ENCODE peak calls at places on chromosomes 12 and 14, in nine cellular contexts. H is stimulated activated CD8-positive, alpha-beta memory T cell treated with anti-CD3 and anti-CD28 coated beads, Interleukin-15, amount 100 ng/mL, for 24 hours; E is NCI-H460; P is GM03348; F is immature natural killer cell; L is NB4; W is mammary epithelial cell; C is neural crest cell; Z is HEK293T. R is an unnamed sample.

GRCh38 chr12:70243510-70244331 is 488 bp downstream of the CNOT2 start:
- DNase-seq in Z (peak; percentile 68), E (peak; percentile 42), W (peak; percentile 58), C (peak; percentile 56), F (peak; percentile 85), P (peak; percentile 92), L (peak; percentile 86), H (peak; percentile 25), R (peak; percentile 86)

GRCh38 chr12:118144499-118144898 is 8.6 kb downstream of the PEBP1 start:
- DNase-seq in Z (no peak), C (no peak), P (no peak), H (no peak), E (no peak), F (no peak), W (no peak), L (no peak), R (no peak)

GRCh38 chr14:74081491-74081890 is 2.8 kb downstream of the ALDH6A1 start:
- DNase-seq in E (no peak), F (no peak), L (no peak), Z (no peak), P (no peak), W (no peak), H (no peak), C (no peak), R (no peak)

GRCh38 chr14:75238728-75239455 is 39.7 kb upstream of the FOS start:
- DNase-seq in F (no peak), C (no peak), P (no peak), H (no peak), W (no peak), Z (no peak), E (no peak), L (no peak), R (no peak)

GRCh38 chr12:26007563-26007962 is 49.1 kb downstream of the RASSF8 start:
- DNase-seq in C (no peak), E (no peak), P (no peak), L (no peak), H (no peak), F (no peak), Z (no peak), W (no peak), R (no peak)

GRCh38 chr14:102317564-102318248 is 1.8 kb upstream of the ZNF839 start:
- DNase-seq in L (peak; percentile 81), P (no peak), C (no peak), F (no peak), W (peak; percentile 41), Z (no peak), E (peak; percentile 64), H (no peak), R (no peak)

GRCh38 chr12:30013051-30013450 is 229.3 kb upstream of the TMTC1 start:
- DNase-seq in P (no peak), Z (peak; percentile 15), F (no peak), H (no peak), L (no peak), W (no peak), E (no peak), C (no peak), R (no peak)

GRCh38 chr12:11186837-11187236 is at the start of gene TAS2R42:
- DNase-seq in L (no peak), W (no peak), Z (no peak), P (no peak), H (no peak), C (no peak), F (no peak), E (no peak), R (no peak)

GRCh38 chr12:130932061-130932650 is 21.6 kb upstream of the ADGRD1 start:
- DNase-seq in C (no peak), Z (no peak), F (no peak), H (no peak), L (no peak), W (no peak), E (no peak), P (peak; percentile 64), R (peak; percentile 59)

GRCh38 chr12:1731019-1731687 is 40.3 kb downstream of the ADIPOR2 start:
- DNase-seq in W (no peak), L (no peak), F (no peak), H (no peak), E (no peak), Z (no peak), C (no peak), P (no peak), R (no peak)

GRCh38 chr14:104110491-104111209 is 25.1 kb downstream of the ASPG start:
- DNase-seq in P (no peak), E (no peak), W (no peak), F (no peak), C (no peak), H (no peak), Z (no peak), L (no peak), R (no peak)

GRCh38 chr12:109154485-109155438 is 38.4 kb downstream of the ACACB start:
- DNase-seq in H (peak; percentile 64), L (peak; percentile 92), E (peak; percentile 69), F (peak; percentile 64), W (peak; percentile 76), C (peak; percentile 70), P (peak; percentile 99), Z (peak; percentile 97), R (peak; percentile 99)

GRCh38 chr14:28161040-28161439 is 605.5 kb upstream of the FOXG1 start:
- DNase-seq in H (no peak), Z (no peak), E (no peak), F (no peak), P (no peak), W (no peak), L (no peak), C (no peak), R (no peak)

GRCh38 chr12:89650239-89650638 is 58.4 kb downstream of the ATP2B1 start:
- DNase-seq in F (no peak), C (no peak), W (no peak), L (no peak), H (no peak), E (no peak), Z (no peak), P (no peak), R (no peak)

GRCh38 chr12:42090899-42091298 is 53.8 kb downstream of the GXYLT1 start:
- DNase-seq in L (no peak), F (no peak), P (peak; percentile 65), E (no peak), Z (no peak), W (peak; percentile 12), H (no peak), C (no peak), R (peak; percentile 28)

GRCh38 chr14:104144911-104145825 is 6.8 kb downstream of the KIF26A start:
- DNase-seq in P (no peak), E (no peak), C (no peak), F (no peak), H (no peak), Z (no peak), W (no peak), L (no peak), R (no peak)

GRCh38 chr12:64142382-64142781 is 79.7 kb downstream of the KICS2 start:
- DNase-seq in H (no peak), L (no peak), F (no peak), W (no peak), E (no peak), C (no peak), P (no peak), Z (no peak), R (no peak)

GRCh38 chr12:104064842-104065441 is 611 bp downstream of the HCFC2 start:
- DNase-seq in E (no peak), W (peak; percentile 21), C (no peak), Z (peak; percentile 15), L (peak; percentile 47), P (peak; percentile 48), F (no peak), H (no peak), R (peak; percentile 37)

GRCh38 chr12:22100952-22101748 is 55.1 kb downstream of the CMAS start:
- DNase-seq in E (peak; percentile 21), P (peak; percentile 40), L (peak; percentile 89), C (peak; percentile 28), F (peak; percentile 38), Z (no peak), H (no peak), W (peak; percentile 73), R (peak; percentile 34)

GRCh38 chr12:79366374-79366773 is 324.4 kb downstream of the PAWR start:
- DNase-seq in C (no peak), Z (peak; percentile 16), W (no peak), E (no peak), P (no peak), F (no peak), L (no peak), H (no peak), R (no peak)

GRCh38 chr12:110004598-110004997 is 5.4 kb downstream of the ANKRD13A start:
- DNase-seq in C (no peak), P (no peak), W (no peak), H (no peak), L (no peak), Z (no peak), F (no peak), E (no peak), R (no peak)

GRCh38 chr12:107402041-107403022 is 283.3 kb upstream of the PWP1 start:
- DNase-seq in H (peak; percentile 16), E (peak; percentile 56), P (peak; percentile 63), F (peak; percentile 50), Z (peak; percentile 62), W (peak; percentile 75), L (peak; percentile 71), C (peak; percentile 42), R (peak; percentile 57)

GRCh38 chr12:96409734-96410133 is 9.5 kb upstream of the CDK17 start:
- DNase-seq in C (no peak), H (no peak), Z (no peak), W (no peak), E (no peak), P (no peak), F (no peak), L (no peak), R (no peak)

GRCh38 chr12:1912580-1913376 is 5.7 kb downstream of the CACNA2D4 start:
- DNase-seq in Z (peak; percentile 2), L (no peak), F (no peak), W (no peak), P (peak; percentile 30), E (no peak), C (no peak), H (no peak), R (peak; percentile 73)

GRCh38 chr14:67704484-67705089 is 2.9 kb downstream of the RDH12 start:
- DNase-seq in W (peak; percentile 54), F (peak; percentile 49), H (no peak), C (peak; percentile 30), L (peak; percentile 77), E (peak; percentile 63), P (peak; percentile 67), Z (peak; percentile 62), R (peak; percentile 73)

GRCh38 chr14:60163741-60164140 is 1.5 kb downstream of the DHRS7 start:
- DNase-seq in P (no peak), Z (no peak), E (no peak), F (no peak), C (no peak), L (peak; percentile 20), W (no peak), H (no peak), R (no peak)

GRCh38 chr12:11746024-11746771 is 96.7 kb downstream of the ETV6 start:
- DNase-seq in L (peak; percentile 94), P (no peak), H (no peak), Z (no peak), F (no peak), C (no peak), W (peak; percentile 99), E (no peak), R (no peak)

GRCh38 chr14:62206456-62206855 is 444.2 kb downstream of the SNAPC1 start:
- DNase-seq in C (no peak), H (no peak), P (no peak), E (no peak), W (peak; percentile 35), L (no peak), F (no peak), Z (no peak), R (no peak)

GRCh38 chr12:127311695-127312364 is 955.1 kb upstream of the TMEM132C start:
- DNase-seq in F (no peak), W (no peak), C (no peak), Z (no peak), P (no peak), L (no peak), H (no peak), E (no peak), R (no peak)

GRCh38 chr12:101954681-101955080 is 77.3 kb downstream of the DRAM1 start:
- DNase-seq in F (no peak), E (no peak), P (no peak), H (no peak), L (no peak), Z (no peak), C (no peak), W (no peak), R (no peak)

GRCh38 chr14:30935445-30935844 is 61.1 kb downstream of the COCH start:
- DNase-seq in F (no peak), C (no peak), E (no peak), P (no peak), H (no peak), W (peak; percentile 9), L (no peak), Z (no peak), R (no peak)